ENCODE peak calls at places on chromosome 20, in six cellular contexts. G is fibroblast of the aortic adventitia; A is central memory CD8-positive, alpha-beta T cell; D is uterus; J is skeletal muscle cell; C is activated CD4-positive, alpha-beta T cell treated with anti-CD3 and anti-CD28 coated beads for 36 hours. R is an unnamed sample.

GRCh38 chr20:16308754-16309153 is 264.5 kb downstream of the KIF16B start:
- DNase-seq in G (no peak), A (no peak), D (no peak), J (peak), C (no peak), R (no peak)

GRCh38 chr20:42598586-42598985 is 591.1 kb downstream of the PTPRT start:
- DNase-seq in G (no peak), A (no peak), D (no peak), J (no peak), C (no peak), R (no peak)

GRCh38 chr20:2914160-2914559 is 40.9 kb downstream of the PTPRA start:
- DNase-seq in G (no peak), A (no peak), D (no peak), J (no peak), C (no peak), R (no peak)

GRCh38 chr20:50129662-50130345 is 16.9 kb upstream of the UBE2V1 start:
- DNase-seq in G (no peak), A (no peak), D (no peak), J (no peak), C (peak), R (no peak)

GRCh38 chr20:50191065-50191565 is 485 bp downstream of the CEBPB start:
- DNase-seq in G (peak), A (peak), D (no peak), J (no peak), C (peak), R (peak)

GRCh38 chr20:16167423-16167822 is 405.8 kb downstream of the KIF16B start:
- DNase-seq in G (no peak), A (no peak), D (no peak), J (no peak), C (no peak), R (no peak)

GRCh38 chr20:62922451-62922921 is 3.8 kb downstream of the DIDO1 start:
- DNase-seq in G (no peak), A (peak), D (no peak), J (no peak), C (peak), R (no peak)

GRCh38 chr20:44856442-44856841 is 29.1 kb upstream of the YWHAB start:
- DNase-seq in G (no peak), A (no peak), D (no peak), J (no peak), C (no peak), R (no peak)

GRCh38 chr20:44040202-44040915 is 125.7 kb downstream of the TOX2 start:
- DNase-seq in G (no peak), A (no peak), D (no peak), J (no peak), C (no peak), R (no peak)

GRCh38 chr20:23444859-23445258 is 5.4 kb downstream of the CSTL1 start:
- DNase-seq in G (no peak), A (no peak), D (no peak), J (no peak), C (no peak), R (no peak)

GRCh38 chr20:25272223-25273000 is 24.5 kb downstream of the PYGB start:
- DNase-seq in G (no peak), A (no peak), D (no peak), J (no peak), C (no peak), R (peak)

GRCh38 chr20:64081620-64081964 is 1.7 kb downstream of the OPRL1 start:
- DNase-seq in G (no peak), A (no peak), D (no peak), J (no peak), C (no peak), R (no peak)

GRCh38 chr20:58714340-58714922 is 21.8 kb downstream of the NPEPL1 start:
- DNase-seq in G (no peak), A (peak), D (peak), J (no peak), C (peak), R (no peak)

GRCh38 chr20:21608777-21609176 is 94.9 kb upstream of the NKX2-2 start:
- DNase-seq in G (no peak), A (no peak), D (no peak), J (no peak), C (no peak), R (no peak)

GRCh38 chr20:21508230-21509078 is 5.4 kb downstream of the NKX2-2 start:
- DNase-seq in G (no peak), A (no peak), D (no peak), J (no peak), C (no peak), R (no peak)

GRCh38 chr20:364905-365794 is 15.4 kb upstream of the TRIB3 start:
- DNase-seq in G (peak), A (no peak), D (no peak), J (no peak), C (peak), R (no peak)

R was measured in cardiac septum.